ENCODE peak calls at places on chromosome 20, in ten cellular contexts. One of them, this sample, is unnamed.

GRCh38 chr20:31560094-31560899 is 44.8 kb upstream of the ID1 start:
- DNase-seq in dorsolateral prefrontal cortex: peak
- DNase-seq in GM23338: peak
- DNase-seq in RWPE1: peak
- DNase-seq in BJ: peak
- DNase-seq in fibroblast of mammary gland: peak
- DNase-seq in foreskin fibroblast: peak
- DNase-seq in sigmoid colon: peak
- DNase-seq in fibroblast of villous mesenchyme: peak
- DNase-seq in Panc1: peak
- DNase-seq in this sample: peak

GRCh38 chr20:23021541-23021940 is 13.6 kb upstream of the SSTR4 start:
- DNase-seq in dorsolateral prefrontal cortex: no peak
- DNase-seq in fibroblast of villous mesenchyme: no peak
- DNase-seq in fibroblast of mammary gland: no peak
- DNase-seq in BJ: no peak
- DNase-seq in RWPE1: no peak
- DNase-seq in sigmoid colon: no peak
- DNase-seq in Panc1: no peak
- DNase-seq in GM23338: no peak
- DNase-seq in foreskin fibroblast: no peak
- DNase-seq in this sample: no peak

GRCh38 chr20:9966966-9967365 is 67.8 kb upstream of the ANKEF1 start:
- DNase-seq in Panc1: no peak
- DNase-seq in RWPE1: peak
- DNase-seq in fibroblast of villous mesenchyme: no peak
- DNase-seq in BJ: no peak
- DNase-seq in sigmoid colon: no peak
- DNase-seq in fibroblast of mammary gland: peak
- DNase-seq in dorsolateral prefrontal cortex: no peak
- DNase-seq in GM23338: peak
- DNase-seq in foreskin fibroblast: peak
- DNase-seq in this sample: no peak

GRCh38 chr20:37943033-37943432 is 40.1 kb downstream of the VSTM2L start:
- DNase-seq in fibroblast of mammary gland: no peak
- DNase-seq in Panc1: no peak
- DNase-seq in GM23338: no peak
- DNase-seq in RWPE1: no peak
- DNase-seq in fibroblast of villous mesenchyme: no peak
- DNase-seq in dorsolateral prefrontal cortex: no peak
- DNase-seq in foreskin fibroblast: no peak
- DNase-seq in sigmoid colon: no peak
- DNase-seq in BJ: no peak
- DNase-seq in this sample: no peak

GRCh38 chr20:40687384-40688128 is 1.5 kb downstream of the MAFB start:
- DNase-seq in dorsolateral prefrontal cortex: no peak
- DNase-seq in fibroblast of villous mesenchyme: peak
- DNase-seq in RWPE1: peak
- DNase-seq in GM23338: peak
- DNase-seq in sigmoid colon: no peak
- DNase-seq in foreskin fibroblast: peak
- DNase-seq in fibroblast of mammary gland: peak
- DNase-seq in Panc1: no peak
- DNase-seq in BJ: no peak
- DNase-seq in this sample: no peak

GRCh38 chr20:20304942-20305341 is 63.0 kb upstream of the INSM1 start:
- DNase-seq in RWPE1: no peak
- DNase-seq in dorsolateral prefrontal cortex: peak
- DNase-seq in foreskin fibroblast: no peak
- DNase-seq in fibroblast of mammary gland: no peak
- DNase-seq in BJ: no peak
- DNase-seq in fibroblast of villous mesenchyme: no peak
- DNase-seq in Panc1: no peak
- DNase-seq in GM23338: no peak
- DNase-seq in sigmoid colon: no peak
- DNase-seq in this sample: no peak

GRCh38 chr20:41309817-41310216 is 7.7 kb downstream of the ZHX3 start:
- DNase-seq in fibroblast of mammary gland: peak
- DNase-seq in sigmoid colon: no peak
- DNase-seq in BJ: no peak
- DNase-seq in dorsolateral prefrontal cortex: no peak
- DNase-seq in RWPE1: peak
- DNase-seq in Panc1: no peak
- DNase-seq in fibroblast of villous mesenchyme: peak
- DNase-seq in foreskin fibroblast: peak
- DNase-seq in GM23338: no peak
- DNase-seq in this sample: peak

GRCh38 chr20:40689943-40690835 is 1.2 kb upstream of the MAFB start:
- DNase-seq in BJ: no peak
- DNase-seq in dorsolateral prefrontal cortex: peak
- DNase-seq in fibroblast of villous mesenchyme: peak
- DNase-seq in foreskin fibroblast: peak
- DNase-seq in fibroblast of mammary gland: peak
- DNase-seq in sigmoid colon: peak
- DNase-seq in Panc1: peak
- DNase-seq in RWPE1: peak
- DNase-seq in GM23338: peak
- DNase-seq in this sample: peak

GRCh38 chr20:52959125-52959524 is 13.0 kb upstream of the TSHZ2 start:
- DNase-seq in fibroblast of mammary gland: no peak
- DNase-seq in foreskin fibroblast: no peak
- DNase-seq in dorsolateral prefrontal cortex: no peak
- DNase-seq in GM23338: peak
- DNase-seq in BJ: no peak
- DNase-seq in fibroblast of villous mesenchyme: no peak
- DNase-seq in RWPE1: no peak
- DNase-seq in Panc1: no peak
- DNase-seq in sigmoid colon: no peak
- DNase-seq in this sample: no peak

GRCh38 chr20:9300534-9300933 is 213.9 kb upstream of the LAMP5 start:
- DNase-seq in foreskin fibroblast: peak
- DNase-seq in fibroblast of villous mesenchyme: no peak
- DNase-seq in fibroblast of mammary gland: no peak
- DNase-seq in Panc1: no peak
- DNase-seq in sigmoid colon: no peak
- DNase-seq in GM23338: no peak
- DNase-seq in BJ: no peak
- DNase-seq in RWPE1: no peak
- DNase-seq in dorsolateral prefrontal cortex: no peak
- DNase-seq in this sample: no peak

GRCh38 chr20:19777981-19778380 is 19.9 kb downstream of the RIN2 start:
- DNase-seq in sigmoid colon: no peak
- DNase-seq in dorsolateral prefrontal cortex: no peak
- DNase-seq in Panc1: no peak
- DNase-seq in BJ: no peak
- DNase-seq in fibroblast of villous mesenchyme: no peak
- DNase-seq in fibroblast of mammary gland: no peak
- DNase-seq in foreskin fibroblast: no peak
- DNase-seq in RWPE1: no peak
- DNase-seq in GM23338: no peak
- DNase-seq in this sample: no peak

GRCh38 chr20:53346266-53346665 is 247.4 kb downstream of the ZNF217 start:
- DNase-seq in fibroblast of mammary gland: no peak
- DNase-seq in dorsolateral prefrontal cortex: no peak
- DNase-seq in Panc1: no peak
- DNase-seq in BJ: no peak
- DNase-seq in fibroblast of villous mesenchyme: no peak
- DNase-seq in foreskin fibroblast: no peak
- DNase-seq in GM23338: no peak
- DNase-seq in RWPE1: no peak
- DNase-seq in sigmoid colon: no peak
- DNase-seq in this sample: no peak

GRCh38 chr20:23125159-23125558 is 39.0 kb upstream of the CD93 start:
- DNase-seq in sigmoid colon: peak
- DNase-seq in RWPE1: no peak
- DNase-seq in Panc1: no peak
- DNase-seq in GM23338: no peak
- DNase-seq in fibroblast of mammary gland: no peak
- DNase-seq in foreskin fibroblast: no peak
- DNase-seq in BJ: no peak
- DNase-seq in dorsolateral prefrontal cortex: no peak
- DNase-seq in fibroblast of villous mesenchyme: no peak
- DNase-seq in this sample: no peak

DNA sequence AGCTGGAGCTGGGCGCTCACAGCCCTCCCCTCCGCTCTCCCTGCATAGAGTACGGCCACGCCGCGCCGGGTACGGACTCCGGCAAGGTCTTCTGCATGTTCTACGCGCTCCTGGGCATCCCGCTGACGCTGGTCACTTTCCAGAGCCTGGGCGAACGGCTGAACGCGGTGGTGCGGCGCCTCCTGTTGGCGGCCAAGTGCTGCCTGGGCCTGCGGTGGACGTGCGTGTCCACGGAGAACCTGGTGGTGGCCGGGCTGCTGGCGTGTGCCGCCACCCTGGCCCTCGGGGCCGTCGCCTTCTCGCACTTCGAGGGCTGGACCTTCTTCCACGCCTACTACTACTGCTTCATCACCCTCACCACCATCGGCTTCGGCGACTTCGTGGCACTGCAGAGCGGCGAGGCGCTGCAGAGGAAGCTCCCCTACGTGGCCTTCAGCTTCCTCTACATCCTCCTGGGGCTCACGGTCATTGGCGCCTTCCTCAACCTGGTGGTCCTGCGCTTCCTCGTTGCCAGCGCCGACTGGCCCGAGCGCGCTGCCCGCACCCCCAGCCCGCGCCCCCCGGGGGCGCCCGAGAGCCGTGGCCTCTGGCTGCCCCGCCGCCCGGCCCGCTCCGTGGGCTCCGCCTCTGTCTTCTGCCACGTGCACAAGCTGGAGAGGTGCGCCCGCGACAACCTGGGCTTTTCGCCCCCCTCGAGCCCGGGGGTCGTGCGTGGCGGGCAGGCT is 4.6 kb downstream of the KCNK15 start:
- DNase-seq in GM23338: peak
- DNase-seq in fibroblast of mammary gland: no peak
- DNase-seq in RWPE1: peak
- DNase-seq in foreskin fibroblast: no peak
- DNase-seq in BJ: no peak
- DNase-seq in dorsolateral prefrontal cortex: no peak
- DNase-seq in sigmoid colon: no peak
- DNase-seq in fibroblast of villous mesenchyme: no peak
- DNase-seq in Panc1: no peak
- DNase-seq in this sample: no peak
- TF ChIP-seq CTCF in GM23338: peak
- TF ChIP-seq CTCF in fibroblast of mammary gland: no peak
- TF ChIP-seq CTCF in RWPE1: no peak
- TF ChIP-seq CTCF in foreskin fibroblast: no peak
- TF ChIP-seq CTCF in BJ: peak
- TF ChIP-seq CTCF in dorsolateral prefrontal cortex: peak
- TF ChIP-seq CTCF in sigmoid colon: no peak
- TF ChIP-seq CTCF in fibroblast of villous mesenchyme: peak
- TF ChIP-seq CTCF in Panc1: no peak
- TF ChIP-seq CTCF in this sample: peak

GRCh38 chr20:48933017-48933766 is 11.7 kb downstream of the ARFGEF2 start:
- DNase-seq in Panc1: no peak
- DNase-seq in BJ: no peak
- DNase-seq in sigmoid colon: no peak
- DNase-seq in fibroblast of villous mesenchyme: no peak
- DNase-seq in dorsolateral prefrontal cortex: no peak
- DNase-seq in fibroblast of mammary gland: no peak
- DNase-seq in foreskin fibroblast: no peak
- DNase-seq in GM23338: no peak
- DNase-seq in RWPE1: no peak
- DNase-seq in this sample: no peak
- TF ChIP-seq CTCF in Panc1: no peak
- TF ChIP-seq CTCF in BJ: no peak
- TF ChIP-seq CTCF in sigmoid colon: no peak
- TF ChIP-seq CTCF in fibroblast of villous mesenchyme: no peak
- TF ChIP-seq CTCF in dorsolateral prefrontal cortex: no peak
- TF ChIP-seq CTCF in fibroblast of mammary gland: no peak
- TF ChIP-seq CTCF in foreskin fibroblast: no peak
- TF ChIP-seq CTCF in GM23338: peak
- TF ChIP-seq CTCF in RWPE1: no peak
- TF ChIP-seq CTCF in this sample: peak

GRCh38 chr20:4472906-4473305 is 248.8 kb upstream of the PRND start:
- DNase-seq in dorsolateral prefrontal cortex: no peak
- DNase-seq in Panc1: no peak
- DNase-seq in BJ: no peak
- DNase-seq in GM23338: no peak
- DNase-seq in fibroblast of villous mesenchyme: no peak
- DNase-seq in fibroblast of mammary gland: peak
- DNase-seq in foreskin fibroblast: peak
- DNase-seq in RWPE1: no peak
- DNase-seq in sigmoid colon: no peak
- DNase-seq in this sample: no peak

GRCh38 chr20:4471221-4471620 is 250.5 kb upstream of the PRND start:
- DNase-seq in BJ: no peak
- DNase-seq in Panc1: no peak
- DNase-seq in foreskin fibroblast: peak
- DNase-seq in sigmoid colon: no peak
- DNase-seq in dorsolateral prefrontal cortex: no peak
- DNase-seq in fibroblast of mammary gland: peak
- DNase-seq in RWPE1: no peak
- DNase-seq in fibroblast of villous mesenchyme: no peak
- DNase-seq in GM23338: no peak
- DNase-seq in this sample: peak

GRCh38 chr20:4468114-4468513 is 253.6 kb upstream of the PRND start:
- DNase-seq in fibroblast of mammary gland: no peak
- DNase-seq in BJ: no peak
- DNase-seq in sigmoid colon: no peak
- DNase-seq in fibroblast of villous mesenchyme: no peak
- DNase-seq in RWPE1: no peak
- DNase-seq in GM23338: no peak
- DNase-seq in foreskin fibroblast: peak
- DNase-seq in dorsolateral prefrontal cortex: no peak
- DNase-seq in Panc1: no peak
- DNase-seq in this sample: no peak

GRCh38 chr20:4469910-4470309 is 251.8 kb upstream of the PRND start:
- DNase-seq in RWPE1: no peak
- DNase-seq in GM23338: no peak
- DNase-seq in Panc1: no peak
- DNase-seq in fibroblast of mammary gland: no peak
- DNase-seq in dorsolateral prefrontal cortex: no peak
- DNase-seq in sigmoid colon: no peak
- DNase-seq in BJ: no peak
- DNase-seq in foreskin fibroblast: peak
- DNase-seq in fibroblast of villous mesenchyme: no peak
- DNase-seq in this sample: peak

DNA sequence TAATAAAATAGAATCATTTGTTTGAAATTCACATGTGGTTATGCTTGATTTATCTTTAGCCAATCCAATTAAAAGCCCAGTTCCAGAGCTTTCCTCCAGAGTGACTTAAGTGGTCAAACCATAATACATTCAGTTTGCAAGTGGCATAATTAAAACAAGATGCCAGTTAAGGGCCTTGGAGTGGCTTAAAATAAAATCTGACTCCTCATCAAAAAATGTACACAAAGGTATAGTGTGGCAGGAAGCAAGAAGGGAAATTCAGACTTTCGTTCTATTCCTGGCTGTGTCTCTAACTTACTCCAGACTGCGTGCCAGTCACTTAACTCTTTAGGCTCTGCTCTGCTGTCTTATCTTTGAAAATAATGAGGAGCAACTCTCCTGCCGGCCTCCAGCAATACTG is 251.3 kb upstream of the PRND start:
- DNase-seq in RWPE1: no peak
- DNase-seq in fibroblast of villous mesenchyme: peak
- DNase-seq in BJ: peak
- DNase-seq in dorsolateral prefrontal cortex: no peak
- DNase-seq in Panc1: no peak
- DNase-seq in foreskin fibroblast: peak
- DNase-seq in sigmoid colon: no peak
- DNase-seq in GM23338: no peak
- DNase-seq in fibroblast of mammary gland: peak
- DNase-seq in this sample: peak
- TF ChIP-seq CTCF in RWPE1: no peak
- TF ChIP-seq CTCF in fibroblast of villous mesenchyme: no peak
- TF ChIP-seq CTCF in BJ: peak
- TF ChIP-seq CTCF in dorsolateral prefrontal cortex: no peak
- TF ChIP-seq CTCF in Panc1: no peak
- TF ChIP-seq CTCF in foreskin fibroblast: peak
- TF ChIP-seq CTCF in sigmoid colon: no peak
- TF ChIP-seq CTCF in GM23338: no peak
- TF ChIP-seq CTCF in fibroblast of mammary gland: peak
- TF ChIP-seq CTCF in this sample: peak

GRCh38 chr20:4011226-4011975 is 4.0 kb downstream of the RNF24 start:
- DNase-seq in fibroblast of mammary gland: no peak
- DNase-seq in GM23338: no peak
- DNase-seq in Panc1: no peak
- DNase-seq in dorsolateral prefrontal cortex: no peak
- DNase-seq in fibroblast of villous mesenchyme: no peak
- DNase-seq in BJ: no peak
- DNase-seq in foreskin fibroblast: no peak
- DNase-seq in RWPE1: no peak
- DNase-seq in sigmoid colon: no peak
- DNase-seq in this sample: no peak
- TF ChIP-seq CTCF in fibroblast of mammary gland: no peak
- TF ChIP-seq CTCF in GM23338: no peak
- TF ChIP-seq CTCF in Panc1: peak
- TF ChIP-seq CTCF in dorsolateral prefrontal cortex: no peak
- TF ChIP-seq CTCF in fibroblast of villous mesenchyme: no peak
- TF ChIP-seq CTCF in BJ: no peak
- TF ChIP-seq CTCF in foreskin fibroblast: no peak
- TF ChIP-seq CTCF in RWPE1: no peak
- TF ChIP-seq CTCF in sigmoid colon: no peak
- TF ChIP-seq CTCF in this sample: no peak